ENCODE peak calls at places on chromosomes 4 and X, in seven cellular contexts. One of them, this sample, is unnamed.

GRCh38 chr4:78644744-78645330 is 93.3 kb downstream of the ANXA3 start:
- DNase-seq in brain microvascular endothelial cell: peak
- DNase-seq in ovary: peak
- DNase-seq in GM23248: peak
- DNase-seq in CD8-positive, alpha-beta T cell: peak
- DNase-seq in cardiac muscle cell: peak
- DNase-seq in right atrium auricular region: peak
- DNase-seq in this sample: peak

GRCh38 chr4:69697536-69697935 is 44.5 kb upstream of the UGT2A1 start:
- DNase-seq in brain microvascular endothelial cell: no peak
- DNase-seq in ovary: no peak
- DNase-seq in GM23248: no peak
- DNase-seq in CD8-positive, alpha-beta T cell: no peak
- DNase-seq in cardiac muscle cell: no peak
- DNase-seq in right atrium auricular region: no peak
- DNase-seq in this sample: no peak

GRCh38 chr4:101208171-101208570 is 139.2 kb downstream of the PPP3CA start:
- DNase-seq in brain microvascular endothelial cell: no peak
- DNase-seq in ovary: no peak
- DNase-seq in GM23248: no peak
- DNase-seq in CD8-positive, alpha-beta T cell: no peak
- DNase-seq in cardiac muscle cell: no peak
- DNase-seq in right atrium auricular region: no peak
- DNase-seq in this sample: no peak

GRCh38 chrX:45623266-45623665 is 422.6 kb upstream of the DIPK2B start:
- DNase-seq in brain microvascular endothelial cell: peak
- DNase-seq in ovary: no peak
- DNase-seq in GM23248: peak
- DNase-seq in CD8-positive, alpha-beta T cell: no peak
- DNase-seq in cardiac muscle cell: peak
- DNase-seq in right atrium auricular region: no peak
- DNase-seq in this sample: no peak

GRCh38 chrX:18012974-18013373 is 151.9 kb upstream of the RAI2 start:
- DNase-seq in brain microvascular endothelial cell: no peak
- DNase-seq in ovary: no peak
- DNase-seq in GM23248: no peak
- DNase-seq in CD8-positive, alpha-beta T cell: no peak
- DNase-seq in cardiac muscle cell: no peak
- DNase-seq in right atrium auricular region: no peak
- DNase-seq in this sample: no peak

GRCh38 chr4:109803924-109804571 is 2.2 kb upstream of the CFI start:
- DNase-seq in brain microvascular endothelial cell: peak
- DNase-seq in ovary: no peak
- DNase-seq in GM23248: peak
- DNase-seq in CD8-positive, alpha-beta T cell: no peak
- DNase-seq in cardiac muscle cell: peak
- DNase-seq in right atrium auricular region: no peak
- DNase-seq in this sample: no peak

GRCh38 chrX:18873189-18873791 is 110.6 kb downstream of the PHKA2 start:
- DNase-seq in brain microvascular endothelial cell: peak
- DNase-seq in ovary: no peak
- DNase-seq in GM23248: peak
- DNase-seq in CD8-positive, alpha-beta T cell: no peak
- DNase-seq in cardiac muscle cell: peak
- DNase-seq in right atrium auricular region: no peak
- DNase-seq in this sample: no peak

GRCh38 chrX:9835585-9836210 is 49.5 kb downstream of the SHROOM2 start:
- DNase-seq in brain microvascular endothelial cell: no peak
- DNase-seq in ovary: no peak
- DNase-seq in GM23248: peak
- DNase-seq in CD8-positive, alpha-beta T cell: no peak
- DNase-seq in cardiac muscle cell: no peak
- DNase-seq in right atrium auricular region: no peak
- DNase-seq in this sample: no peak

GRCh38 chr4:65310586-65310985 is 359.7 kb downstream of the EPHA5 start:
- DNase-seq in brain microvascular endothelial cell: no peak
- DNase-seq in ovary: no peak
- DNase-seq in GM23248: no peak
- DNase-seq in CD8-positive, alpha-beta T cell: no peak
- DNase-seq in cardiac muscle cell: no peak
- DNase-seq in right atrium auricular region: no peak
- DNase-seq in this sample: no peak

GRCh38 chr4:125111352-125111751 is 203.4 kb upstream of the FAT4 start:
- DNase-seq in brain microvascular endothelial cell: no peak
- DNase-seq in ovary: no peak
- DNase-seq in GM23248: no peak
- DNase-seq in CD8-positive, alpha-beta T cell: no peak
- DNase-seq in cardiac muscle cell: no peak
- DNase-seq in right atrium auricular region: no peak
- DNase-seq in this sample: no peak

GRCh38 chr4:156594619-156595018 is 377.0 kb downstream of the PDGFC start:
- DNase-seq in brain microvascular endothelial cell: peak
- DNase-seq in ovary: no peak
- DNase-seq in GM23248: no peak
- DNase-seq in CD8-positive, alpha-beta T cell: no peak
- DNase-seq in cardiac muscle cell: peak
- DNase-seq in right atrium auricular region: no peak
- DNase-seq in this sample: no peak

GRCh38 chr4:175811171-175811570 is 893 bp downstream of the GPM6A start:
- DNase-seq in brain microvascular endothelial cell: no peak
- DNase-seq in ovary: no peak
- DNase-seq in GM23248: no peak
- DNase-seq in CD8-positive, alpha-beta T cell: no peak
- DNase-seq in cardiac muscle cell: no peak
- DNase-seq in right atrium auricular region: no peak
- DNase-seq in this sample: no peak

GRCh38 chr4:6878451-6879059 is 31.1 kb upstream of the TBC1D14 start:
- DNase-seq in brain microvascular endothelial cell: no peak
- DNase-seq in ovary: no peak
- DNase-seq in GM23248: no peak
- DNase-seq in CD8-positive, alpha-beta T cell: no peak
- DNase-seq in cardiac muscle cell: no peak
- DNase-seq in right atrium auricular region: peak
- DNase-seq in this sample: no peak

GRCh38 chr4:183098723-183099536 is at the start of gene WWC2:
- DNase-seq in brain microvascular endothelial cell: peak
- DNase-seq in ovary: peak
- DNase-seq in GM23248: peak
- DNase-seq in CD8-positive, alpha-beta T cell: peak
- DNase-seq in cardiac muscle cell: peak
- DNase-seq in right atrium auricular region: peak
- DNase-seq in this sample: peak

GRCh38 chr4:5922556-5922955 is 29.7 kb upstream of the CRMP1 start:
- DNase-seq in brain microvascular endothelial cell: no peak
- DNase-seq in ovary: no peak
- DNase-seq in GM23248: no peak
- DNase-seq in CD8-positive, alpha-beta T cell: no peak
- DNase-seq in cardiac muscle cell: no peak
- DNase-seq in right atrium auricular region: no peak
- DNase-seq in this sample: no peak

GRCh38 chrX:111170017-111170416 is 74.0 kb downstream of the PAK3 start:
- DNase-seq in brain microvascular endothelial cell: no peak
- DNase-seq in ovary: no peak
- DNase-seq in GM23248: no peak
- DNase-seq in CD8-positive, alpha-beta T cell: no peak
- DNase-seq in cardiac muscle cell: no peak
- DNase-seq in right atrium auricular region: no peak
- DNase-seq in this sample: no peak

GRCh38 chr4:14743601-14744000 is 258.7 kb upstream of the CPEB2 start:
- DNase-seq in brain microvascular endothelial cell: peak
- DNase-seq in ovary: no peak
- DNase-seq in GM23248: no peak
- DNase-seq in CD8-positive, alpha-beta T cell: no peak
- DNase-seq in cardiac muscle cell: no peak
- DNase-seq in right atrium auricular region: no peak
- DNase-seq in this sample: no peak

GRCh38 chr4:123352240-123352945 is 44.2 kb upstream of the SPRY1 start:
- DNase-seq in brain microvascular endothelial cell: no peak
- DNase-seq in ovary: no peak
- DNase-seq in GM23248: peak
- DNase-seq in CD8-positive, alpha-beta T cell: no peak
- DNase-seq in cardiac muscle cell: peak
- DNase-seq in right atrium auricular region: no peak
- DNase-seq in this sample: peak

GRCh38 chr4:159177265-159178146 is 74.6 kb downstream of the RAPGEF2 start:
- DNase-seq in brain microvascular endothelial cell: no peak
- DNase-seq in ovary: no peak
- DNase-seq in GM23248: no peak
- DNase-seq in CD8-positive, alpha-beta T cell: no peak
- DNase-seq in cardiac muscle cell: no peak
- DNase-seq in right atrium auricular region: no peak
- DNase-seq in this sample: no peak

GRCh38 chr4:93710101-93710846 is 118.3 kb upstream of the ATOH1 start:
- DNase-seq in brain microvascular endothelial cell: no peak
- DNase-seq in ovary: no peak
- DNase-seq in GM23248: no peak
- DNase-seq in CD8-positive, alpha-beta T cell: no peak
- DNase-seq in cardiac muscle cell: no peak
- DNase-seq in right atrium auricular region: no peak
- DNase-seq in this sample: no peak

GRCh38 chr4:22686156-22686555 is 6.6 kb upstream of the GBA3 start:
- DNase-seq in brain microvascular endothelial cell: peak
- DNase-seq in ovary: no peak
- DNase-seq in GM23248: peak
- DNase-seq in CD8-positive, alpha-beta T cell: no peak
- DNase-seq in cardiac muscle cell: peak
- DNase-seq in right atrium auricular region: no peak
- DNase-seq in this sample: no peak

GRCh38 chr4:108651068-108651794 is 832 bp downstream of the OSTC start:
- DNase-seq in brain microvascular endothelial cell: peak
- DNase-seq in ovary: no peak
- DNase-seq in GM23248: peak
- DNase-seq in CD8-positive, alpha-beta T cell: no peak
- DNase-seq in cardiac muscle cell: peak
- DNase-seq in right atrium auricular region: no peak
- DNase-seq in this sample: no peak

GRCh38 chrX:110671068-110671803 is 124.4 kb downstream of the CHRDL1 start:
- DNase-seq in brain microvascular endothelial cell: no peak
- DNase-seq in ovary: no peak
- DNase-seq in GM23248: peak
- DNase-seq in CD8-positive, alpha-beta T cell: no peak
- DNase-seq in cardiac muscle cell: no peak
- DNase-seq in right atrium auricular region: no peak
- DNase-seq in this sample: no peak

GRCh38 chr4:72119946-72120345 is 88.1 kb downstream of the NPFFR2 start:
- DNase-seq in brain microvascular endothelial cell: peak
- DNase-seq in ovary: no peak
- DNase-seq in GM23248: no peak
- DNase-seq in CD8-positive, alpha-beta T cell: no peak
- DNase-seq in cardiac muscle cell: no peak
- DNase-seq in right atrium auricular region: no peak
- DNase-seq in this sample: no peak

GRCh38 chrX:29419774-29420553 is 795.4 kb upstream of the MAGEB2 start:
- DNase-seq in brain microvascular endothelial cell: peak
- DNase-seq in ovary: no peak
- DNase-seq in GM23248: no peak
- DNase-seq in CD8-positive, alpha-beta T cell: no peak
- DNase-seq in cardiac muscle cell: peak
- DNase-seq in right atrium auricular region: no peak
- DNase-seq in this sample: no peak

GRCh38 chr4:143344774-143345173 is 8.1 kb downstream of the GAB1 start:
- DNase-seq in brain microvascular endothelial cell: no peak
- DNase-seq in ovary: no peak
- DNase-seq in GM23248: no peak
- DNase-seq in CD8-positive, alpha-beta T cell: no peak
- DNase-seq in cardiac muscle cell: peak
- DNase-seq in right atrium auricular region: no peak
- DNase-seq in this sample: no peak
- H3K27ac ChIP-seq in brain microvascular endothelial cell: no peak
- H3K27ac ChIP-seq in ovary: no peak
- H3K27ac ChIP-seq in GM23248: no peak
- H3K27ac ChIP-seq in CD8-positive, alpha-beta T cell: no peak
- H3K27ac ChIP-seq in cardiac muscle cell: peak
- H3K27ac ChIP-seq in right atrium auricular region: peak
- H3K27ac ChIP-seq in this sample: peak

DNA sequence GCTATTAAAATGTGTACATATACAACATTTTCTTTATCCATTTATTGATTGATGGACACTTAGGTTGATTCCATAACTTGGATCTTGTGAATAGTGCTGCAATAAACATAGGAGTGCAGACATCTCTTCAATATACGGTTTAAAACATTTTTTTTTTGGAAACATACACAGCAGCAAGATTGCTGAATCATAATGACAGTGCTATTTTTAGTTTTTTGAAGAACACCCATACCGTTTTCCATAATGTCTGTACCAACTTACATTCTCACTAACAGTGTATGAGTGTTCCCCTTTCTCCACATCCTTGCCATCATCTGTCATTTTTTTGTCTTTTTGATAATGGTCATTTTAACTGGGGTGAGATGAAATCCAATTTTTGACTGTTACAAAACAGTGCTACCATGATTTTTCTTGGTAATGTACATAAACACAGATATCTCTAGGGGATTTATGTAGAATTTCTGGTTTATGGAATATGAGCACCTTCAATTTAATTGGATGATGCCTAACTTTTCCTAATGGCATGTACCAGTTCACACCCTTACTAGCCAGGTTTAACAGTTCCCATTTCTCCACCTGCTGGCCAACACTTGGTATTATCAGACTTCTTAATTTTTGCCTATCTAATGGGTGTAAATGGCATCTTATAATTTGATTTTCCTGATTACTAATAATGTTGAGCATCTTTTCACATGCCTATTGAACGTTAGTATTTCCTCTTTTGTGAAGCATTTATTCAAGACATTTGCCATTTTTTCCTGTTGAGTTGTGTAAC is 21.0 kb upstream of the TMSB15B start:
- DNase-seq in brain microvascular endothelial cell: no peak
- DNase-seq in ovary: no peak
- DNase-seq in GM23248: peak
- DNase-seq in CD8-positive, alpha-beta T cell: no peak
- DNase-seq in cardiac muscle cell: peak
- DNase-seq in right atrium auricular region: no peak
- DNase-seq in this sample: no peak
- H3K27ac ChIP-seq in brain microvascular endothelial cell: no peak
- H3K27ac ChIP-seq in ovary: no peak
- H3K27ac ChIP-seq in GM23248: no peak
- H3K27ac ChIP-seq in CD8-positive, alpha-beta T cell: no peak
- H3K27ac ChIP-seq in cardiac muscle cell: no peak
- H3K27ac ChIP-seq in right atrium auricular region: no peak
- H3K27ac ChIP-seq in this sample: no peak

DNA sequence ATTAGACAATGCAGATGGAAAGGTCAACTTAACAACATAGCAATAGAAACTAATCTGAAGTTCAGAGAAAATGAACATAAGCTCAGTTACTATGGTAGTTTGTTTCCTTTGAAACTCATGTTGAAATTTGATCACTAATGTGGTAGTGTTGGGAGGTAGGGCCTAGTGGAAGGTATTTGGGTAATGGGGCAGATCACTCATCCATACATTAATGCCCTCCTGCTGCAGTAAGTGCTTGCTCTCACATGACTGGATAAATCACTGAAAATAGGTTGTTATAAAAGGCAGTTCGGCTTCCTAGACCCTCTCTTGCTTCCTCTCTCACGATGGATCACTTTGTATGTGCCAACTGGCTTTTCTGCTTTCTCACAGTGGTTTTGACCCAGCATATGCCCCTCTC is 567.4 kb upstream of the GALNT7 start:
- DNase-seq in brain microvascular endothelial cell: no peak
- DNase-seq in ovary: no peak
- DNase-seq in GM23248: no peak
- DNase-seq in CD8-positive, alpha-beta T cell: no peak
- DNase-seq in cardiac muscle cell: no peak
- DNase-seq in right atrium auricular region: no peak
- DNase-seq in this sample: no peak
- H3K27ac ChIP-seq in brain microvascular endothelial cell: no peak
- H3K27ac ChIP-seq in ovary: no peak
- H3K27ac ChIP-seq in GM23248: no peak
- H3K27ac ChIP-seq in CD8-positive, alpha-beta T cell: no peak
- H3K27ac ChIP-seq in cardiac muscle cell: no peak
- H3K27ac ChIP-seq in right atrium auricular region: no peak
- H3K27ac ChIP-seq in this sample: no peak

GRCh38 chrX:81729269-81729777 is 527.4 kb downstream of the SH3BGRL start:
- DNase-seq in brain microvascular endothelial cell: no peak
- DNase-seq in ovary: no peak
- DNase-seq in GM23248: no peak
- DNase-seq in CD8-positive, alpha-beta T cell: no peak
- DNase-seq in cardiac muscle cell: no peak
- DNase-seq in right atrium auricular region: no peak
- DNase-seq in this sample: no peak
- H3K27ac ChIP-seq in brain microvascular endothelial cell: no peak
- H3K27ac ChIP-seq in ovary: no peak
- H3K27ac ChIP-seq in GM23248: no peak
- H3K27ac ChIP-seq in CD8-positive, alpha-beta T cell: no peak
- H3K27ac ChIP-seq in cardiac muscle cell: no peak
- H3K27ac ChIP-seq in right atrium auricular region: no peak
- H3K27ac ChIP-seq in this sample: no peak

This sample was measured in substantia nigra.